ENCODE peak calls at places on chromosomes 13 and 19, in six cellular contexts. One of them, this sample, is unnamed.

GRCh38 chr19:47267350-47267759 is 7.3 kb upstream of the INAFM1 start:
- DNase-seq in upper lobe of right lung: no peak
- DNase-seq in small intestine: no peak
- DNase-seq in heart left ventricle: no peak
- DNase-seq in GM23248: no peak
- DNase-seq in heart right ventricle: no peak
- DNase-seq in this sample: no peak

GRCh38 chr13:32491028-32491427 is 47.6 kb downstream of the N4BP2L2 start:
- DNase-seq in GM23248: no peak
- DNase-seq in upper lobe of right lung: no peak
- DNase-seq in small intestine: no peak
- DNase-seq in heart left ventricle: no peak
- DNase-seq in heart right ventricle: no peak
- DNase-seq in this sample: no peak

GRCh38 chr19:33660426-33661160 is 38.8 kb downstream of the CHST8 start:
- DNase-seq in heart left ventricle: no peak
- DNase-seq in GM23248: no peak
- DNase-seq in upper lobe of right lung: no peak
- DNase-seq in small intestine: no peak
- DNase-seq in heart right ventricle: no peak
- DNase-seq in this sample: no peak

GRCh38 chr13:99811067-99811715 is 160.4 kb downstream of the ZIC5 start:
- DNase-seq in heart right ventricle: no peak
- DNase-seq in upper lobe of right lung: no peak
- DNase-seq in small intestine: no peak
- DNase-seq in heart left ventricle: no peak
- DNase-seq in GM23248: no peak
- DNase-seq in this sample: no peak

GRCh38 chr19:751501-752341 is 809 bp downstream of the MISP start:
- DNase-seq in heart left ventricle: no peak
- DNase-seq in small intestine: peak; percentile 99
- DNase-seq in GM23248: peak; percentile 95
- DNase-seq in upper lobe of right lung: no peak
- DNase-seq in heart right ventricle: no peak
- DNase-seq in this sample: no peak

GRCh38 chr13:103772576-103772975 is 706.4 kb upstream of the SLC10A2 start:
- DNase-seq in small intestine: no peak
- DNase-seq in GM23248: no peak
- DNase-seq in heart right ventricle: no peak
- DNase-seq in upper lobe of right lung: no peak
- DNase-seq in heart left ventricle: no peak
- DNase-seq in this sample: no peak

GRCh38 chr13:80276371-80277289 is 64.3 kb downstream of the SPRY2 start:
- DNase-seq in upper lobe of right lung: no peak
- DNase-seq in small intestine: no peak
- DNase-seq in heart left ventricle: no peak
- DNase-seq in GM23248: peak; percentile 27
- DNase-seq in heart right ventricle: no peak
- DNase-seq in this sample: no peak

GRCh38 chr13:21872795-21873194 is 201.9 kb downstream of the FGF9 start:
- DNase-seq in small intestine: no peak
- DNase-seq in heart right ventricle: no peak
- DNase-seq in upper lobe of right lung: no peak
- DNase-seq in heart left ventricle: no peak
- DNase-seq in GM23248: peak; percentile 15
- DNase-seq in this sample: no peak

GRCh38 chr19:43778651-43779050 is 2.1 kb downstream of the KCNN4 start:
- DNase-seq in heart left ventricle: no peak
- DNase-seq in GM23248: no peak
- DNase-seq in small intestine: no peak
- DNase-seq in upper lobe of right lung: no peak
- DNase-seq in heart right ventricle: no peak
- DNase-seq in this sample: no peak

GRCh38 chr13:74047925-74048324 is 86.3 kb downstream of the KLF12 start:
- DNase-seq in GM23248: peak; percentile 24
- DNase-seq in upper lobe of right lung: no peak
- DNase-seq in heart left ventricle: no peak
- DNase-seq in heart right ventricle: no peak
- DNase-seq in small intestine: peak; percentile 30
- DNase-seq in this sample: peak; percentile 17

GRCh38 chr13:66405908-66406802 is 824.0 kb downstream of the PCDH9 start:
- DNase-seq in GM23248: no peak
- DNase-seq in heart right ventricle: no peak
- DNase-seq in upper lobe of right lung: no peak
- DNase-seq in small intestine: no peak
- DNase-seq in heart left ventricle: no peak
- DNase-seq in this sample: peak; percentile 74

GRCh38 chr13:64074989-64075474 is 2659.4 kb upstream of the PCDH20 start:
- DNase-seq in heart right ventricle: no peak
- DNase-seq in heart left ventricle: no peak
- DNase-seq in small intestine: no peak
- DNase-seq in upper lobe of right lung: no peak
- DNase-seq in GM23248: no peak
- DNase-seq in this sample: no peak

GRCh38 chr19:19696386-19696785 is 27.7 kb downstream of the ZNF101 start:
- DNase-seq in upper lobe of right lung: no peak
- DNase-seq in small intestine: no peak
- DNase-seq in heart left ventricle: no peak
- DNase-seq in heart right ventricle: no peak
- DNase-seq in GM23248: no peak
- DNase-seq in this sample: no peak

GRCh38 chr13:44451109-44451508 is 77.5 kb downstream of the SERP2 start:
- DNase-seq in GM23248: no peak
- DNase-seq in heart right ventricle: no peak
- DNase-seq in small intestine: no peak
- DNase-seq in heart left ventricle: no peak
- DNase-seq in upper lobe of right lung: no peak
- DNase-seq in this sample: no peak

GRCh38 chr13:100347941-100348340 is 240.6 kb downstream of the GGACT start:
- DNase-seq in heart left ventricle: no peak
- DNase-seq in upper lobe of right lung: no peak
- DNase-seq in GM23248: no peak
- DNase-seq in heart right ventricle: no peak
- DNase-seq in small intestine: no peak
- DNase-seq in this sample: no peak

GRCh38 chr13:97068146-97068545 is 73.9 kb upstream of the OXGR1 start:
- DNase-seq in GM23248: no peak
- DNase-seq in heart right ventricle: no peak
- DNase-seq in small intestine: no peak
- DNase-seq in heart left ventricle: no peak
- DNase-seq in upper lobe of right lung: no peak
- DNase-seq in this sample: no peak

GRCh38 chr13:102487330-102487729 is 85.5 kb upstream of the FGF14 start:
- DNase-seq in GM23248: no peak
- DNase-seq in heart left ventricle: no peak
- DNase-seq in upper lobe of right lung: no peak
- DNase-seq in heart right ventricle: no peak
- DNase-seq in small intestine: no peak
- DNase-seq in this sample: no peak

GRCh38 chr13:20124303-20124702 is 36.5 kb downstream of the GJA3 start:
- DNase-seq in GM23248: peak; percentile 68
- DNase-seq in small intestine: no peak
- DNase-seq in heart right ventricle: no peak
- DNase-seq in upper lobe of right lung: no peak
- DNase-seq in heart left ventricle: no peak
- DNase-seq in this sample: no peak

GRCh38 chr13:37984357-37984756 is 114.8 kb upstream of the TRPC4 start:
- DNase-seq in heart right ventricle: no peak
- DNase-seq in small intestine: no peak
- DNase-seq in upper lobe of right lung: no peak
- DNase-seq in GM23248: no peak
- DNase-seq in heart left ventricle: no peak
- DNase-seq in this sample: no peak

GRCh38 chr19:47315125-47315821 is 5.6 kb downstream of the C5AR1 start:
- DNase-seq in heart right ventricle: no peak
- DNase-seq in upper lobe of right lung: peak; percentile 80
- DNase-seq in heart left ventricle: peak; percentile 64
- DNase-seq in GM23248: peak; percentile 98
- DNase-seq in small intestine: peak; percentile 14
- DNase-seq in this sample: no peak

GRCh38 chr19:5703819-5704818 is 14.0 kb downstream of the RPL36 start:
- DNase-seq in heart left ventricle: no peak
- DNase-seq in heart right ventricle: no peak
- DNase-seq in small intestine: no peak
- DNase-seq in upper lobe of right lung: no peak
- DNase-seq in GM23248: no peak
- DNase-seq in this sample: no peak

GRCh38 chr13:44801990-44802389 is 187.3 kb downstream of the NUFIP1 start:
- DNase-seq in heart left ventricle: no peak
- DNase-seq in small intestine: no peak
- DNase-seq in heart right ventricle: no peak
- DNase-seq in GM23248: peak; percentile 69
- DNase-seq in upper lobe of right lung: no peak
- DNase-seq in this sample: peak; percentile 84

DNA sequence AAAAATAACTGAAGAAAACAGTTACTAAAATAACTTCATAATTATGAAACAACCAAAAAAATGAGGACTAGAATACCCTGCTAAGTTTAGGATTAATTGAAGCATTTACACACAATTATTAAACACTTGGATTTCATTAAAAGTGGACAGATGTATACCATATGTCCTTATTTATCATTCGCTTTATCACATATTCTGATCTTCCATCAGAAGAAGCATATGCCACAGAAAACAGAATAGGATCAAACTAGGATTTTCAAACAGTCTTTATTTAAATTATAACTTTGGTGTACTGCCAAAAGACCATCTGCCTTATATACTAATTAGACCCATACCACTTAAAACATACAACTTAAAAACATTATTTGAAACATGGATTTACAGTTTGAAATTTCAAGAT is 727.1 kb upstream of the KLHL1 start:
- DNase-seq in small intestine: no peak
- DNase-seq in upper lobe of right lung: no peak
- DNase-seq in GM23248: no peak
- DNase-seq in heart right ventricle: no peak
- DNase-seq in heart left ventricle: no peak
- DNase-seq in this sample: no peak
- H3K4me1 ChIP-seq in small intestine: no peaks in the 10 kb centered on the region
- H3K4me1 ChIP-seq in upper lobe of right lung: no peaks in the 10 kb centered on the region
- H3K4me1 ChIP-seq in GM23248: no peaks in the 10 kb centered on the region
- H3K4me1 ChIP-seq in heart right ventricle: no peaks in the 10 kb centered on the region
- H3K4me1 ChIP-seq in heart left ventricle: no peaks in the 10 kb centered on the region
- H3K4me1 ChIP-seq in this sample: no peaks in the 10 kb centered on the region

GRCh38 chr19:38686530-38686888 is 39.1 kb downstream of the ACTN4 start:
- DNase-seq in upper lobe of right lung: no peak
- DNase-seq in heart right ventricle: no peak
- DNase-seq in heart left ventricle: no peak
- DNase-seq in small intestine: peak; percentile 48
- DNase-seq in GM23248: no peak
- DNase-seq in this sample: no peak
- H3K4me1 ChIP-seq in upper lobe of right lung: peaks cover 75% of the 10 kb centered on the region
- H3K4me1 ChIP-seq in heart right ventricle: peaks cover 91% of the 10 kb centered on the region
- H3K4me1 ChIP-seq in heart left ventricle: peaks cover 96% of the 10 kb centered on the region
- H3K4me1 ChIP-seq in small intestine: peaks cover 24% of the 10 kb centered on the region
- H3K4me1 ChIP-seq in GM23248: peaks cover 81% of the 10 kb centered on the region
- H3K4me1 ChIP-seq in this sample: peaks cover 39% of the 10 kb centered on the region

GRCh38 chr13:50594276-50594970 is 249.1 kb downstream of the DLEU7 start:
- DNase-seq in GM23248: no peak
- DNase-seq in upper lobe of right lung: no peak
- DNase-seq in small intestine: peak; percentile 8
- DNase-seq in heart right ventricle: no peak
- DNase-seq in heart left ventricle: no peak
- DNase-seq in this sample: no peak

GRCh38 chr13:50589139-50589538 is 254.4 kb downstream of the DLEU7 start:
- DNase-seq in heart right ventricle: no peak
- DNase-seq in GM23248: peak; percentile 95
- DNase-seq in small intestine: peak; percentile 14
- DNase-seq in heart left ventricle: no peak
- DNase-seq in upper lobe of right lung: no peak
- DNase-seq in this sample: no peak

GRCh38 chr13:50593228-50593627 is 250.3 kb downstream of the DLEU7 start:
- DNase-seq in heart left ventricle: no peak
- DNase-seq in GM23248: no peak
- DNase-seq in upper lobe of right lung: no peak
- DNase-seq in small intestine: no peak
- DNase-seq in heart right ventricle: no peak
- DNase-seq in this sample: no peak

GRCh38 chr13:50589651-50590054 is 253.8 kb downstream of the DLEU7 start:
- DNase-seq in small intestine: no peak
- DNase-seq in GM23248: peak; percentile 96
- DNase-seq in upper lobe of right lung: no peak
- DNase-seq in heart right ventricle: no peak
- DNase-seq in heart left ventricle: no peak
- DNase-seq in this sample: peak; percentile 79

DNA sequence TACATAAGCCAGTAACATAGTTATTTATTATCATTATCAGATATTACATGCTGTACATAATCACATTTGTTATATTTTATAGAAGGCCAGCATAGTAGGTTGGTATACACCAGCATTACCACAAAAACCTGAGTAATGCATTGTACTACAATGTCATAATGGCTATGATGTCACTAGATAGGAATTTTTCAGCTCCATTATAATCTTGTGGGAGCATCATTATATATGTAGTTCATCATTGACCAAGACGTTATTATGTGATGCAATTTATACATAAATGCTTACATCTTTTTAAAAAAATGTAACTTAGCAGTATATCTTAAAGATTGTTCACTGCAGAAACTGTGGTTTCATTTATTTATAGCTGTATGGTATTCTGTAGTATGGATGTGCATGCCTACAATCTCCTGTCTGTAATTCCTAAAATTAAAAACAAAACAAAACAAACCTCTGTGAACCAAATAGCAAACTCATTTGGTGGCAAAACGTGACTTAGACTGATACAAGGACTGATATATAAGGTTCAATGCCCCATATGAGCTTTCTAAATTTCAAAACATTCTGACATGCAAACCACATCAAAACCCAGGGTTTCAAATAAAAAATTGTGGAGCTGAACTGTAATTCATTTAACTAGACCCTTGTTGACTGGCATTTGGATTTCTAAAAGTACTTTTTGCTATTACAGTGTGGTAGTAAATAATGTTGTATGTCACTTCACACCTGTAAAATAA is 250.9 kb downstream of the DLEU7 start:
- DNase-seq in upper lobe of right lung: no peak
- DNase-seq in heart left ventricle: no peak
- DNase-seq in heart right ventricle: no peak
- DNase-seq in small intestine: no peak
- DNase-seq in GM23248: peak; percentile 88
- DNase-seq in this sample: peak; percentile 74
- H3K4me1 ChIP-seq in upper lobe of right lung: no peaks in the 10 kb centered on the region
- H3K4me1 ChIP-seq in heart left ventricle: peaks cover 48% of the 10 kb centered on the region
- H3K4me1 ChIP-seq in heart right ventricle: peaks cover 50% of the 10 kb centered on the region
- H3K4me1 ChIP-seq in small intestine: peaks cover 2% of the 10 kb centered on the region
- H3K4me1 ChIP-seq in GM23248: peaks cover 55% of the 10 kb centered on the region
- H3K4me1 ChIP-seq in this sample: peaks cover 4% of the 10 kb centered on the region

DNA sequence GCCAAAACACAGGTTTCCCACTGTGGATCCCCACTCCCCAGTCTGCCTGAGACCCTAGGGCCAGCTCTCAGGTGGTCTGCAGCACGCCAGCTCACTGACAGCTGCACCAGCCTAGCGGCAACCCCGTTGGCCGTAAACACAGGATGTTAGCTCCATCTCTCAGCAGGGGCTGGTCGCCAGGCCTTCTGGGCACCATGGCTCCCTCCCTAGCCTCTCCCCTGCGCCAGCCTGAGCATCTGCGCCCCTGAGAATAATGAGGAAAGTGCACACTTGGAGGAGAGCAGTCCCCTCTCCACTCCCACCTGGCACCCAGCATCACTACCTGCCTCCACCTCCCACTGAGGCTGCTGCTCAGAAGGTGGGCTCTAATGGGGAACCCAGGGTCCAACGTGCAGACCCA is 20.8 kb upstream of the EPHX3 start:
- DNase-seq in small intestine: no peak
- DNase-seq in heart left ventricle: no peak
- DNase-seq in GM23248: no peak
- DNase-seq in heart right ventricle: no peak
- DNase-seq in upper lobe of right lung: no peak
- DNase-seq in this sample: no peak
- H3K4me1 ChIP-seq in small intestine: peaks cover 4% of the 10 kb centered on the region
- H3K4me1 ChIP-seq in heart left ventricle: peaks cover 60% of the 10 kb centered on the region
- H3K4me1 ChIP-seq in GM23248: peaks cover 41% of the 10 kb centered on the region
- H3K4me1 ChIP-seq in heart right ventricle: peaks cover 63% of the 10 kb centered on the region
- H3K4me1 ChIP-seq in upper lobe of right lung: peaks cover 48% of the 10 kb centered on the region
- H3K4me1 ChIP-seq in this sample: no peaks in the 10 kb centered on the region

This sample was measured in cardiac muscle cell.